ENCODE peak calls at places on chromosomes 16 and 17, in four cellular contexts. T is thoracic aorta, Y is psoas muscle, R is IMR-90. D is an unnamed sample.

GRCh38 chr16:10039220-10040096 is 142.8 kb downstream of the GRIN2A start:
- DNase-seq in T (no peak), Y (no peak), R (no peak), D (peak)

GRCh38 chr16:57264950-57265371 is 19.5 kb downstream of the PLLP start:
- DNase-seq in T (no peak), Y (peak), R (no peak), D (no peak)

GRCh38 chr17:15341385-15341849 is at the start of gene TEKT3:
- DNase-seq in T (peak), Y (peak), R (peak), D (peak)

GRCh38 chr17:81563861-81564586 is 11.9 kb upstream of the FAAP100 start:
- DNase-seq in T (no peak), Y (no peak), R (peak), D (no peak)

GRCh38 chr16:30499284-30499683 is 26.7 kb downstream of the ITGAL start:
- DNase-seq in T (no peak), Y (no peak), R (no peak), D (no peak)

GRCh38 chr17:78419970-78420820 is 41.7 kb downstream of the PGS1 start:
- DNase-seq in T (no peak), Y (no peak), R (no peak), D (no peak)

GRCh38 chr16:80824623-80825364 is 20.4 kb upstream of the CDYL2 start:
- DNase-seq in T (no peak), Y (no peak), R (peak), D (no peak)

GRCh38 chr16:23284584-23284983 is 17.5 kb upstream of the SCNN1B start:
- DNase-seq in T (no peak), Y (no peak), R (no peak), D (no peak)

GRCh38 chr17:32445075-32445427 is 741 bp downstream of the PSMD11 start:
- DNase-seq in T (peak), Y (peak), R (peak), D (no peak)

GRCh38 chr17:8563981-8564602 is 66.4 kb downstream of the MYH10 start:
- DNase-seq in T (no peak), Y (no peak), R (peak), D (no peak)

GRCh38 chr17:7794063-7794663 is 39.9 kb upstream of the KDM6B start:
- DNase-seq in T (no peak), Y (no peak), R (no peak), D (no peak)

GRCh38 chr17:6669479-6670212 is 18.1 kb downstream of the C17orf100 start:
- DNase-seq in T (no peak), Y (no peak), R (no peak), D (no peak)

GRCh38 chr17:28426081-28426519 is 20.1 kb upstream of the SLC46A1 start:
- DNase-seq in T (no peak), Y (no peak), R (no peak), D (no peak)

GRCh38 chr17:8162997-8163977 is 539 bp upstream of the VAMP2 start:
- DNase-seq in T (no peak), Y (peak), R (no peak), D (no peak)

GRCh38 chr17:32971171-32971570 is 20.5 kb upstream of the SPACA3 start:
- DNase-seq in T (no peak), Y (no peak), R (no peak), D (no peak)

GRCh38 chr16:75263291-75263962 is 12.0 kb upstream of the BCAR1 start:
- DNase-seq in T (no peak), Y (no peak), R (no peak), D (no peak)

GRCh38 chr16:75262800-75263127 is 11.3 kb upstream of the BCAR1 start:
- DNase-seq in T (no peak), Y (no peak), R (no peak), D (no peak)

GRCh38 chr16:75262104-75262799 is 10.8 kb upstream of the BCAR1 start:
- DNase-seq in T (no peak), Y (peak), R (no peak), D (no peak)

GRCh38 chr16:75260856-75261589 is 9.6 kb upstream of the BCAR1 start:
- DNase-seq in T (no peak), Y (no peak), R (no peak), D (no peak)

DNA sequence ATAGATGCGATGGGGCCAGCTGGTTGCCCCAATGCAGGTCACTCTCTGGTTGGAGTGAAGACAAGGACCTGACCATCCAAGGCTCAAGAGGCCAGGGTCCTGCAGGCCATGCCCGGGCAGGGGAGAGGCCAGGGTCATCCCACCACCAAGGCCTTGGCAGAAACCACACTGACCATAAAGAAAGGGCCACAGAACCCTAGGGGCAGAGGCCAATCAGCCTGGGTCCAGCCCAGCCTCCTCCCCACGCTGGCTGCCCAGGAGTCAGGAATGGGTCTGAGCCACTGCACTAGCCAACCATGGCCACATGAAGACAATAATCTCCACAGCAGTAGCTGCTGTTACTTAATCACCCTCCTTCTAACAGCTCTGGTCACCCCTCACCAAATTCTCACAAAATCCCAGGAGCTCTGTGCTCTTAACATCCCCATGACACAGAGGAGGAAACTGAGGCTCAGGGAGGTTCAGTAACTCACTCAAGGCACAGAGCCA is 10.2 kb upstream of the BCAR1 start:
- DNase-seq in T (no peak), Y (no peak), R (no peak), D (no peak)
- H3K27ac ChIP-seq in T (peak), Y (peak), R (no peak), D (peak)

DNA sequence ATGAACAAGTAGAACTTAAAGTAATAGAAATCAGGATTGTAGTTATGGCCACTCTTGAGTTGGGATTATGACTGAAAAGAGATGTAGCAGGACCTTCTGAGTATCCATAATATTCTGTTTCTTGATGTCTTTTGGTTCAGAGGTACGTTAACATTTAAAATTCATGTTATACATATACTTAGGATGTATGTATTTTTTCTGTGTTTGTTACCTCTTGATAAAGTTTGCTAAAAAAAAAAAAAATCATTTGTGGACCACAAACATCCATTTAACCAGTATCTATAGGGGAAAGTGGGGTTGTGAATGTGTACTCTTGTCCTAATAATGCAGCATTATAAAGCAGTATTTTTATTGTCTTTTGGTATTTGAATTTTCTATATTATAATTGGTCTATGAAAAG is 65.6 kb downstream of the BCAS3 start:
- DNase-seq in T (no peak), Y (no peak), R (no peak), D (no peak)
- H3K27ac ChIP-seq in T (no peak), Y (no peak), R (peak), D (peak)

DNA sequence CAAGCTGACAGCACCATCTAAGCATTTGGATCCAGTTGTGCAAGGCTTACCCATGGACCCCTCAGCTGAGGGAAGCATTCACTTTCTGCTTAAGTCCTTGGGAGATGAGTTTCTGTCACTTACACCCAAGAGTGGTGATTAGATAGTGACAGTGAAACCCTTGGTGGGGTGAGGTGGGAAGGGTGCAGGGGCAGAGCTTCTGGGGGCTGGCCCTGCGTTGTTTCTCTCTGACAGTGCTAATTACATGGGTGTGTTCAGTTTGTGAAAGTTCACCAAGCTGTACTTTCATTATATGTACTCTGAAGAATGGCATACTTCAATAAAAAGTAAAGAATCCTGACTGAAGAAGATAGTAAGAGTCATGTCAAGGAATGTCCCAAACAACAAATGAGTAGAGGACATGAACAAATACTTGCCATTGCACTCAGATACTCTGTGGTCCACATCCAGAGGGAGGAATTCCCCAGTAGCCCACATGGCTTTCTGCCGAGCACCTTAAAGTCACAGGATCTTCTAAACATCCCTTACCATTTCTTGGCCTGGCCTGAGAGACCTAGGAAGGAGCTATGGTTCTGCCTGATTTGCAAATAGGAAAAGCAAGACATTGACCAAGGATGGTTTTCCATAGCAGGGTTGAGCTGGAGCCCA is 8.5 kb downstream of the CHST6 start:
- DNase-seq in T (no peak), Y (no peak), R (no peak), D (no peak)
- H3K27ac ChIP-seq in T (no peak), Y (no peak), R (no peak), D (no peak)

DNA sequence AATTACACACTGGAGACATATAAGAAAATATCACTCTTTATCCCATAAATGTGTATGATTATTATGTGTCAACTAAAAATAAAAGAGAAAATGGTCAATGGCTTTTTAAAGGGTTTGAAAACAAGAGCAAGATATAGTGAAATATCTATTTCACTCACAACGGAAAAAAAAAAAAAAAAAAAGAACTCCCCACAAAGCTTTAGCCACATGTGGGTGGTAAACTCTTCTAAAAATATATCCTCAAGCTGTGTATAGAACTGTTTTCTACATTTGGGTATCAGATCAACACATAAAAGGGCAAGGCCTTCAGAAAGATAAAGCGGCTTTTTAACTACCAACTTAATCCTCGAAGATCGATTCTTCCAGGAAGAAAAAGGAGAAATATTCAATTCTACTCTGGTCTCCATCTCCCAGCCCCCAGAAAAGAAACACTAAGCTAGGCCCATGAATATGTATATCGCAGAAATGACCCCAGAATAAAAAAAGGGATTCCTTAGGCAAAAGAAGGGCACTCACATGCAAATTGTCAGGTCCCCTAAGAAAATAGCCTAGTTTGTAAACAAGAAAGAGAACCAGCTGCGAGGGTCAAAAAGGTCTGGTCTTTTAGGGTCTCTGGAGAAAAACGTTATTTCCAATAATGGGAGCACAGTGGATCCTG is 4.4 kb downstream of the LITAF start:
- DNase-seq in T (no peak), Y (no peak), R (no peak), D (no peak)
- H3K27ac ChIP-seq in T (peak), Y (no peak), R (no peak), D (no peak)

DNA sequence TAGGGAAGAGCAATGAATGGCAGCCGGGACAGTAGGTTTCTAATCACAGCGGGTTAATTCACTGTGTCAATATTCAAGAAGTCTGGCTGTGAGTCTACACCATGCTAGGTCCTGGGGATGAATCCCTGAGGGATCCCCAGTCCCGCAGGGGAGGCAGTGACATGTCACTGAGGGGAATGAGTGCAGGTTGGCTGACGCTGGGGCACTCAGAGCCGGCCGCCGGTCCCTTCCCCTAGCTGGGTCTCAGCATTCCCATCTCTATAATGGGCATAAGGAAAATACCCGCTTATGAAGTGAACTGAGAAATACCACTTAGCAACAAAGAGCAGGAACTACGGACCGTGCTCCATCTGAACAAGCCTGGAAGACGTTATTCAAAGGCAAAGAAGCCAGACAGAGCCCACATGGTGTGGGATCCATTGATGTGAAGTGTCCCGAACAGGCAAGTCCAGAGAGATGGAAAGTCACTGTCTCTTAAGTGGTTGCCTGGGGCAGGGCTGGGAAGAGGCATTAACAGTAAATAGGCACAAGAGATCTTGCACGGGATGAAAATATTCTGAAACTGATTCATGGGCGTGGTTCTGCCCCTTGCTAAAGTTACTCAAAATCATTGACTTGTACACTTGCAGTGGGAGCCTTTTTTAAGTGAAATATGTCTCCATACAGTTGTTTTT is 31.9 kb downstream of the PPL start:
- DNase-seq in T (no peak), Y (no peak), R (no peak), D (no peak)
- H3K27ac ChIP-seq in T (no peak), Y (no peak), R (no peak), D (no peak)

GRCh38 chr17:2849327-2849670 is 53.1 kb downstream of the RAP1GAP2 start:
- DNase-seq in T (no peak), Y (no peak), R (no peak), D (no peak)

GRCh38 chr17:2844386-2844785 is 48.1 kb downstream of the RAP1GAP2 start:
- DNase-seq in T (no peak), Y (no peak), R (peak), D (no peak)

GRCh38 chr17:2850991-2851390 is 54.8 kb downstream of the RAP1GAP2 start:
- DNase-seq in T (no peak), Y (no peak), R (no peak), D (no peak)

GRCh38 chr17:2851615-2852014 is 55.4 kb downstream of the RAP1GAP2 start:
- DNase-seq in T (no peak), Y (no peak), R (no peak), D (no peak)

DNA sequence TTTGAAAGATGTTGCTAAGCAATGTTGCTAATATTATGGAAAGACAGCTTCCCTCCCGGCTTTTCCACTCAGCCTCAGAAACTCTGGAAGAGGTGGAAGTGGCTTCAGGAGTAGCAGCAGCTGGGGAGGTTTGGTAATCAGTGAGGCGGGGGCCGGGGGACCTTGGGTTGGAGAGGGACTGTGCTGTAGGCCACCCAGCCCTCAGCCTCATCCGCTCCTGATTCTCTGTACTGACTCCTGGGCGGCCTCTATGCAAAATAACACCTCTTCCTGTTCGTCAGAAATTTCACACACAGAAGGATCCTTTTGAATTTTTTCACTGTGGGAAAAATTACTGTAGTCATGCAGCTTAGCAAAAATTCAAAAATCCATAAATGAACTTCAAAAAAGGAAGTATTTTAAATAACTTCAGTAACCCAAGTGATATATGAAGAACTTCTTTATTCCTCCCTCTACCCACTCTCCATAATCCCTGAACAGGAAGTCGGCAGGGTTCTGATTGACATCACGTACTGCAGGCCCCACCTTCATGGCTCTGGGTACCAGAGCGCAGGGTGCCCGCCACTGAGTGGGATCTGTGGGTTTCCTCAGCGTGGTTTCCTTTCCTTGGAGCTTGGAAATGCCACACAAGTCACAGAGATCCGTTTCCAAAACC is 51.5 kb downstream of the RAP1GAP2 start:
- DNase-seq in T (no peak), Y (no peak), R (no peak), D (no peak)
- H3K27ac ChIP-seq in T (no peak), Y (no peak), R (no peak), D (no peak)

GRCh38 chr17:17304521-17304985 is 1.4 kb downstream of the NT5M start:
- DNase-seq in T (no peak), Y (no peak), R (no peak), D (no peak)
- H3K27ac ChIP-seq in T (no peak), Y (no peak), R (no peak), D (no peak)

D was measured in substantia nigra.